ENCODE peak calls at places on chromosomes 7 and 10, in five cellular contexts. One of them, this sample, is unnamed.

GRCh38 chr7:155298288-155298833 is 683 bp downstream of the INSIG1 start:
- DNase-seq in HAP-1: no peak
- DNase-seq in AG08395: no peak
- DNase-seq in astrocyte of the spinal cord: no peak
- DNase-seq in GM03348: peak; percentile 30
- DNase-seq in this sample: no peak

GRCh38 chr7:22485189-22485588 is 14.8 kb downstream of the STEAP1B start:
- DNase-seq in AG08395: no peak
- DNase-seq in GM03348: no peak
- DNase-seq in HAP-1: no peak
- DNase-seq in astrocyte of the spinal cord: no peak
- DNase-seq in this sample: no peak

GRCh38 chr7:138458576-138459234 is 1.4 kb upstream of the TRIM24 start:
- DNase-seq in HAP-1: peak; percentile 32
- DNase-seq in GM03348: no peak
- DNase-seq in AG08395: no peak
- DNase-seq in astrocyte of the spinal cord: no peak
- DNase-seq in this sample: no peak

GRCh38 chr10:50788951-50789904 is 49.5 kb downstream of the ASAH2B start:
- DNase-seq in AG08395: peak; percentile 76
- DNase-seq in astrocyte of the spinal cord: peak; percentile 42
- DNase-seq in GM03348: peak; percentile 67
- DNase-seq in HAP-1: no peak
- DNase-seq in this sample: peak; percentile 80

GRCh38 chr10:72800000-72800740 is 93.4 kb upstream of the OIT3 start:
- DNase-seq in AG08395: no peak
- DNase-seq in HAP-1: no peak
- DNase-seq in GM03348: peak; percentile 41
- DNase-seq in astrocyte of the spinal cord: no peak
- DNase-seq in this sample: peak; percentile 67

GRCh38 chr7:152587366-152587765 is 88.6 kb downstream of the XRCC2 start:
- DNase-seq in AG08395: no peak
- DNase-seq in astrocyte of the spinal cord: no peak
- DNase-seq in GM03348: no peak
- DNase-seq in HAP-1: no peak
- DNase-seq in this sample: no peak

GRCh38 chr7:50783801-50784507 is 1.3 kb upstream of the GRB10 start:
- DNase-seq in GM03348: no peak
- DNase-seq in astrocyte of the spinal cord: peak; percentile 50
- DNase-seq in AG08395: no peak
- DNase-seq in HAP-1: no peak
- DNase-seq in this sample: no peak

GRCh38 chr7:105638942-105639495 is 57.7 kb upstream of the EFCAB10 start:
- DNase-seq in AG08395: no peak
- DNase-seq in GM03348: no peak
- DNase-seq in HAP-1: no peak
- DNase-seq in astrocyte of the spinal cord: peak; percentile 20
- DNase-seq in this sample: peak; percentile 72

GRCh38 chr10:100713049-100713858 is 32.1 kb upstream of the PAX2 start:
- DNase-seq in astrocyte of the spinal cord: no peak
- DNase-seq in AG08395: no peak
- DNase-seq in HAP-1: no peak
- DNase-seq in GM03348: peak; percentile 39
- DNase-seq in this sample: no peak

GRCh38 chr7:23490357-23491131 is 20.3 kb upstream of the IGF2BP3 start:
- DNase-seq in GM03348: peak; percentile 64
- DNase-seq in HAP-1: peak; percentile 76
- DNase-seq in astrocyte of the spinal cord: peak; percentile 39
- DNase-seq in AG08395: peak; percentile 56
- DNase-seq in this sample: peak; percentile 25

GRCh38 chr10:99976886-99977391 is 32.8 kb downstream of the DNMBP start:
- DNase-seq in astrocyte of the spinal cord: peak; percentile 96
- DNase-seq in AG08395: peak; percentile 93
- DNase-seq in GM03348: peak; percentile 83
- DNase-seq in HAP-1: no peak
- DNase-seq in this sample: peak; percentile 67

GRCh38 chr10:51878695-51879094 is 179.3 kb upstream of the CSTF2T start:
- DNase-seq in astrocyte of the spinal cord: no peak
- DNase-seq in GM03348: no peak
- DNase-seq in AG08395: no peak
- DNase-seq in HAP-1: no peak
- DNase-seq in this sample: peak; percentile 1

GRCh38 chr10:62153191-62153590 is 115.5 kb downstream of the RTKN2 start:
- DNase-seq in astrocyte of the spinal cord: peak; percentile 7
- DNase-seq in AG08395: peak; percentile 54
- DNase-seq in GM03348: peak; percentile 68
- DNase-seq in HAP-1: no peak
- DNase-seq in this sample: no peak

GRCh38 chr10:32983333-32983909 is 25.4 kb upstream of the ITGB1 start:
- DNase-seq in AG08395: peak; percentile 85
- DNase-seq in HAP-1: no peak
- DNase-seq in GM03348: peak; percentile 81
- DNase-seq in astrocyte of the spinal cord: peak; percentile 96
- DNase-seq in this sample: peak; percentile 38

GRCh38 chr7:96691692-96692091 is 18.0 kb downstream of the SEM1 start:
- DNase-seq in AG08395: no peak
- DNase-seq in GM03348: no peak
- DNase-seq in HAP-1: no peak
- DNase-seq in astrocyte of the spinal cord: no peak
- DNase-seq in this sample: no peak

GRCh38 chr7:102991540-102992214 is 78.9 kb downstream of the LRRC17 start:
- DNase-seq in GM03348: peak; percentile 85
- DNase-seq in astrocyte of the spinal cord: peak; percentile 98
- DNase-seq in HAP-1: no peak
- DNase-seq in AG08395: peak; percentile 79
- DNase-seq in this sample: peak; percentile 93

GRCh38 chr7:104653870-104654401 is 325.5 kb downstream of the LHFPL3 start:
- DNase-seq in astrocyte of the spinal cord: no peak
- DNase-seq in AG08395: no peak
- DNase-seq in GM03348: no peak
- DNase-seq in HAP-1: no peak
- DNase-seq in this sample: no peak

GRCh38 chr10:129579228-129579627 is 112.2 kb downstream of the MGMT start:
- DNase-seq in AG08395: no peak
- DNase-seq in astrocyte of the spinal cord: no peak
- DNase-seq in HAP-1: no peak
- DNase-seq in GM03348: no peak
- DNase-seq in this sample: no peak

GRCh38 chr7:55185321-55185802 is 166.5 kb downstream of the EGFR start:
- DNase-seq in HAP-1: no peak
- DNase-seq in GM03348: no peak
- DNase-seq in astrocyte of the spinal cord: peak; percentile 33
- DNase-seq in AG08395: no peak
- DNase-seq in this sample: no peak

GRCh38 chr10:62037166-62037831 is 135.8 kb downstream of the ARID5B start:
- DNase-seq in AG08395: peak; percentile 65
- DNase-seq in GM03348: peak; percentile 43
- DNase-seq in HAP-1: peak; percentile 70
- DNase-seq in astrocyte of the spinal cord: peak; percentile 61
- DNase-seq in this sample: peak; percentile 69

GRCh38 chr7:98387136-98387535 is 13.8 kb downstream of the BAIAP2L1 start:
- DNase-seq in AG08395: no peak
- DNase-seq in GM03348: no peak
- DNase-seq in astrocyte of the spinal cord: no peak
- DNase-seq in HAP-1: no peak
- DNase-seq in this sample: no peak

GRCh38 chr10:51503378-51503777 is 196.0 kb downstream of the CSTF2T start:
- DNase-seq in AG08395: no peak
- DNase-seq in GM03348: no peak
- DNase-seq in HAP-1: no peak
- DNase-seq in astrocyte of the spinal cord: no peak
- DNase-seq in this sample: no peak

GRCh38 chr7:130441408-130441854 is 615 bp upstream of the CEP41 start:
- DNase-seq in HAP-1: peak; percentile 68
- DNase-seq in GM03348: no peak
- DNase-seq in AG08395: peak; percentile 3
- DNase-seq in astrocyte of the spinal cord: no peak
- DNase-seq in this sample: peak; percentile 31

GRCh38 chr10:127826161-127826740 is 66.5 kb downstream of the CLRN3 start:
- DNase-seq in GM03348: no peak
- DNase-seq in HAP-1: no peak
- DNase-seq in AG08395: no peak
- DNase-seq in astrocyte of the spinal cord: no peak
- DNase-seq in this sample: peak; percentile 11

GRCh38 chr10:52539463-52539862 is 225.4 kb downstream of the DKK1 start:
- DNase-seq in AG08395: no peak
- DNase-seq in HAP-1: no peak
- DNase-seq in astrocyte of the spinal cord: peak; percentile 47
- DNase-seq in GM03348: no peak
- DNase-seq in this sample: no peak

GRCh38 chr10:128631801-128632241 is 505.6 kb upstream of the MKI67 start:
- DNase-seq in AG08395: no peak
- DNase-seq in GM03348: no peak
- DNase-seq in HAP-1: peak; percentile 11
- DNase-seq in astrocyte of the spinal cord: no peak
- DNase-seq in this sample: peak; percentile 69

This sample was measured in A673.